ENCODE peak calls at places on chromosome 17, in nine cellular contexts. B is suprapubic skin, O is pancreas, U is H1, N is right lobe of liver, S is GM12865, A is OCI-LY7, X is fibroblast of pulmonary artery, F is colonic mucosa. Z is an unnamed sample.
A peak's percentile ranks its signal among the peaks of the same experiment; 100 is the strongest.

GRCh38 chr17:34582901-34583245 is 3.5 kb downstream of the TMEM132E start:
- DNase-seq in B (no peak), O (no peak), U (no peak), X (no peak), A (no peak), F (no peak), N (no peak), S (no peak), Z (no peak)

GRCh38 chr17:19724501-19725420 is 8.4 kb upstream of the SLC47A2 start:
- DNase-seq in N (peak; percentile 88), O (peak; percentile 48), B (peak; percentile 89), S (peak; percentile 37), F (peak; percentile 76), X (no peak), A (no peak), U (no peak), Z (no peak)

GRCh38 chr17:43359469-43360105 is 39.2 kb upstream of the ARL4D start:
- DNase-seq in X (no peak), B (no peak), O (no peak), S (no peak), F (no peak), U (no peak), A (no peak), N (no peak), Z (no peak)

GRCh38 chr17:77064608-77065007 is 76.2 kb upstream of the SEC14L1 start:
- DNase-seq in X (no peak), O (no peak), U (no peak), N (no peak), F (no peak), B (no peak), A (no peak), S (no peak), Z (no peak)

GRCh38 chr17:66373944-66374817 is 71.8 kb downstream of the PRKCA start:
- DNase-seq in B (no peak), N (no peak), U (no peak), S (no peak), O (peak; percentile 19), F (peak; percentile 40), X (no peak), A (no peak), Z (no peak)

GRCh38 chr17:81536299-81537290 is 8.4 kb downstream of the FSCN2 start:
- DNase-seq in S (no peak), U (no peak), F (no peak), X (no peak), N (no peak), A (no peak), B (no peak), O (peak; percentile 96), Z (no peak)

GRCh38 chr17:59508999-59509398 is 56.4 kb upstream of the DHX40 start:
- DNase-seq in A (no peak), B (no peak), U (no peak), S (no peak), O (no peak), N (no peak), X (no peak), F (no peak), Z (no peak)

GRCh38 chr17:71762526-71762925 is 358.3 kb upstream of the SOX9 start:
- DNase-seq in O (peak; percentile 24), S (no peak), B (no peak), U (no peak), F (no peak), X (no peak), N (no peak), A (no peak), Z (no peak)

GRCh38 chr17:39306509-39307212 is 80.9 kb upstream of the STAC2 start:
- DNase-seq in S (peak; percentile 47), B (no peak), F (no peak), X (peak; percentile 19), N (no peak), A (peak; percentile 48), U (no peak), O (no peak), Z (no peak)
- H3K4me3 ChIP-seq in S (peak overlapping the region; percentile 18), B (no peak overlapping the region), F (no peak overlapping the region), X (no peak overlapping the region), N (no peak overlapping the region), A (peak overlapping the region; percentile 53), U (no peak overlapping the region), O (no peak overlapping the region), Z (no peak overlapping the region)

DNA sequence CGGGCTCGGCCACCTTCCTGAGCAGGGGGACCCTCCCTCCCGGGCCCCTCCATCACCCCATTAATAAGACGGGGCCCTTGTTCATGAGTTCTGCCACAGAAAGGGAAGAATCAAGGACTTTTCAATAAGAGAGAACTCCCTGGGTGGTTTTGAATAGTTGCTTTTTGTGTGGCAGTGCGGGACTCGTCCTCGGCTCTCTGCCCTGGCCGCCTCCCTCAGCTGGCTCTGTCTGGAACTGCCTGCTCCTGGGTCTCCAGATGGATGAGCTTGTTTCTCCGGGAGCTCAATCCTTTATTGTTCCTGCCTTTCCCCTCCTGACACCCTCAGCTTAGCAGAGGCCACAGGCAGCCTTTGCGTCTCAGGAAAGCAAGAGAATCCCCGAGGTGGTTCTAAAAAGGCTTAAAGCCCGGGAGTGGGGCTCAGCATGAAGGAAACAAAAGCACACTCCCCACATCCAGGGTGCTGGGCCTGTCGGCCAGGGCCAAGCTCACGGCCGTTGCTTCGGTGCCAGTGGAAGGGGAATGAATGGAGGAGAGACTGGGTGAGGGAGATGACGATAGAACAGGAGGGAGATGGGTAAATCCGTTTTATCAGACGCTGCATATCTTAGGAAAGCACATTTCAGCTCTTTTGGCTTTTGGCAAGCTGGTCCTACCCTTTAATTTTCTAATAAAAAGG is 60.2 kb downstream of the RAI1 start:
- DNase-seq in U (no peak), F (no peak), A (no peak), X (peak; percentile 31), N (no peak), S (no peak), O (no peak), B (no peak), Z (no peak)
- TF ChIP-seq CTCF in U (no peak), F (no peak), A (no peak), X (peak; percentile 22), N (no peak), S (no peak), O (no peak), B (peak; percentile 35), Z (no peak)

DNA sequence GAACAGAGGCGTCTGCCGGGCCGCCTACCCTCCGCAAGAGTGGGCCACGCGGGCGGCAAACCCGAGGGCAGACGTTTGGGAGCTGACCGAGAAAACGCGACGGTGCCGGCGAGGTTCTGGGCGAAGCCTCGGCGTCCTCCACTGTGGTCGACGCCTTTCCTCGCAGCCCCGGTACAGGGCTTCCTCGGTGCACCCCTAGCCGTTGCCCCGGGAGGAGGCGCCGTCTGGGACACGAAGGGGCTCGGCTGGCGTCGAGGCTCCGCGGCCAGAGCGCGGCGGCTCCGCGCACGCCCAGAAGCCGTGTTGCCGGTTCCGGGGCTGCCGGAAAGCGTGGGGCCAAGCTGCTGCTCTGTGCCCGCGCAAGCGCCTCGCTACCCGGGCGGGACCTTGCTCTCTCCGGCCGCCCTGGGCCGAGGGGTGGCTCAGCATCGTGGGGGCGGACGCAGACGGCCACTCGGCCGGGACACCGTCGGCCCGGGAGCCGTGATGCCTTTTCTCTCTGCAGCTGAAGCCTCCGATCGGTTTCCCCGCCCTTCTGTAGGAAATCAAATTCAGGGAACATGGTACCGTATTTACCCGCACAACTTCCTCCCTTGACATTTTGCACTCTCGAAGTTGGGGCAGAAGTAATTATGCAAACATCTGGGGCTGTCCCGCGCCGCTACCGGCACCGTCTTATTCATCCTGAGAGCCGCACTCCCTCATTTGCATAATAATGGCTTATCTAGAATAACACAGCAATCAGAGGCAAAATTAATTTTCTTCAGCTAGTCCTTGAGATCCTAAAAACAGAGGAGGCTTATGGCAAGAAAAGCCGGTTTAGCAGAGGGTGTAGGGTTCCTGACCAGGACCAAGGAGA is 7.3 kb upstream of the CBX8 start:
- DNase-seq in U (no peak), A (peak; percentile 66), S (peak; percentile 90), O (no peak), X (no peak), F (no peak), B (no peak), N (no peak), Z (no peak)
- H3K4me3 ChIP-seq in U (peak overlapping the region; percentile 42), A (peak overlapping the region; percentile 35), S (peak overlapping the region; percentile 52), O (no peak overlapping the region), X (no peak overlapping the region), F (peak overlapping the region; percentile 9), B (peak overlapping the region; percentile 31), N (no peak overlapping the region), Z (no peak overlapping the region)

DNA sequence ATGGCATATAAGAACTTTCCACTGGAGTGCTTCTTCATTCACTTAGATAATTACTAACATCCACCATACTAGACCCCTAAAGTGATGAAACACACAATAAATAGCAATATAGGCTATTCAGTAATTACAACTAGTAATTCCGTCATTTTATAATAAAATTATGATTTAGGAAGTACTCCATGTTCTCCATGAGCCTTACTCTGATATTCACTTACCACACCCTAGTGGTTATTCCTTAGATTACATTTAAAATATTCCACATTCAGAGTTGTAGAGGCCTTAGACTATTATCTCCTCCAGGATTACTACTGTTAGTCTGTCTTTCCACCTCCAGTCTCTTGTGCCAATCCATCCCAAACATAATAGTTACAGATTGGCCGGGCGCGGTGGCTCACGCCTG is 62.4 kb downstream of the STH start:
- DNase-seq in A (no peak), F (no peak), B (no peak), O (no peak), U (no peak), N (no peak), X (peak; percentile 48), S (no peak), Z (no peak)
- TF ChIP-seq CTCF in A (peak; percentile 68), F (no peak), B (no peak), O (no peak), U (no peak), N (peak; percentile 42), X (peak; percentile 38), S (peak; percentile 7), Z (no peak)

GRCh38 chr17:75634754-75635609 is 1.7 kb downstream of the SMIM5 start:
- DNase-seq in A (no peak), F (no peak), S (no peak), U (no peak), X (no peak), B (no peak), O (no peak), N (peak; percentile 51), Z (no peak)
- H3K4me3 ChIP-seq in A (no peak overlapping the region), F (no peak overlapping the region), S (no peak overlapping the region), U (no peak overlapping the region), X (no peak overlapping the region), B (peak overlapping the region; percentile 25), O (no peak overlapping the region), N (no peak overlapping the region), Z (no peak overlapping the region)

Z was measured in HFF-Myc.